ENCODE peak calls at places on chromosomes 7 and 10, in five cellular contexts. K, X, B, F and Y are unnamed samples.

GRCh38 chr7:80318081-80318480 is 183.4 kb downstream of the GNAI1 start:
- DNase-seq in K (no peak), B (no peak), X (no peak), F (no peak), Y (no peak)

GRCh38 chr10:79070611-79071534 is 2.1 kb downstream of the ZMIZ1 start:
- DNase-seq in F (peak; percentile 69), B (peak; percentile 95), X (peak; percentile 7), K (peak; percentile 95), Y (peak; percentile 74)

GRCh38 chr7:3589756-3590155 is 288.7 kb downstream of the SDK1 start:
- DNase-seq in B (no peak), F (no peak), K (no peak), X (no peak), Y (no peak)

GRCh38 chr10:114096864-114097263 is 53.2 kb downstream of the ADRB1 start:
- DNase-seq in B (no peak), F (no peak), X (no peak), K (no peak), Y (no peak)

GRCh38 chr10:33303988-33304387 is 30.5 kb downstream of the NRP1 start:
- DNase-seq in X (no peak), K (no peak), F (no peak), B (no peak), Y (no peak)

GRCh38 chr7:98551541-98552273 is 65.4 kb upstream of the NPTX2 start:
- DNase-seq in X (no peak), K (no peak), F (no peak), B (no peak), Y (no peak)

GRCh38 chr10:105742184-105742583 is 1101.1 kb downstream of the SORCS3 start:
- DNase-seq in K (peak; percentile 68), F (no peak), B (peak; percentile 28), X (no peak), Y (no peak)

GRCh38 chr7:471866-472639 is 47.6 kb downstream of the PDGFA start:
- DNase-seq in K (no peak), F (no peak), B (peak; percentile 80), X (no peak), Y (no peak)

GRCh38 chr7:152881893-152882292 is 122.3 kb downstream of the ACTR3B start:
- DNase-seq in X (no peak), F (no peak), K (no peak), B (no peak), Y (no peak)